ENCODE peak calls at places on chromosomes 16 and 17, in seven cellular contexts. L is ovary, K is progenitor cell of endocrine pancreas, Z is HCT116, F is mucosa of descending colon, X is hepatocyte, T is brain microvascular endothelial cell. G is an unnamed sample.

GRCh38 chr17:7437369-7437863 is 1.9 kb upstream of the FGF11 start:
- DNase-seq in L (no peak), K (no peak), Z (no peak), F (no peak), X (no peak), T (no peak), G (no peak)

GRCh38 chr16:81836279-81837054 is 57.4 kb downstream of the PLCG2 start:
- DNase-seq in L (no peak), K (no peak), Z (peak; percentile 59), F (no peak), X (no peak), T (no peak), G (no peak)

GRCh38 chr16:57067347-57067746 is 25.0 kb upstream of the CPNE2 start:
- DNase-seq in L (no peak), K (no peak), Z (no peak), F (no peak), X (no peak), T (no peak), G (no peak)

GRCh38 chr17:42153919-42154491 is 784 bp downstream of the RAB5C start:
- DNase-seq in L (no peak), K (no peak), Z (no peak), F (no peak), X (peak; percentile 57), T (peak; percentile 22), G (no peak)

GRCh38 chr17:30372755-30373154 is 6.0 kb upstream of the CPD start:
- DNase-seq in L (no peak), K (no peak), Z (peak; percentile 29), F (no peak), X (no peak), T (no peak), G (no peak)

GRCh38 chr17:82297804-82298537 is 19.4 kb downstream of the CD7 start:
- DNase-seq in L (peak; percentile 89), K (no peak), Z (no peak), F (peak; percentile 96), X (peak; percentile 78), T (peak; percentile 90), G (peak; percentile 75)

GRCh38 chr17:81036128-81036891 is 1.4 kb downstream of the BAIAP2 start:
- DNase-seq in L (no peak), K (no peak), Z (no peak), F (no peak), X (no peak), T (no peak), G (no peak)

GRCh38 chr17:34117811-34118210 is 137.3 kb upstream of the CCL2 start:
- DNase-seq in L (no peak), K (no peak), Z (no peak), F (no peak), X (no peak), T (no peak), G (no peak)

GRCh38 chr17:28406478-28406824 is 439 bp upstream of the SLC46A1 start:
- DNase-seq in L (no peak), K (no peak), Z (no peak), F (no peak), X (peak; percentile 62), T (no peak), G (no peak)

GRCh38 chr17:78130439-78131101 is at the start of gene TMC8:
- DNase-seq in L (no peak), K (no peak), Z (no peak), F (peak; percentile 81), X (no peak), T (no peak), G (no peak)

GRCh38 chr16:2692251-2692947 is 10.1 kb downstream of the KCTD5 start:
- DNase-seq in L (no peak), K (no peak), Z (no peak), F (peak; percentile 21), X (no peak), T (no peak), G (no peak)

GRCh38 chr16:981695-982151 is at the start of gene SOX8:
- DNase-seq in L (no peak), K (no peak), Z (no peak), F (no peak), X (peak; percentile 41), T (no peak), G (no peak)

GRCh38 chr16:57985204-57986121 is 14.5 kb upstream of the CNGB1 start:
- DNase-seq in L (peak; percentile 36), K (no peak), Z (no peak), F (peak; percentile 41), X (peak; percentile 47), T (no peak), G (no peak)

GRCh38 chr17:30376621-30377452 is 1.9 kb upstream of the CPD start:
- DNase-seq in L (peak; percentile 50), K (no peak), Z (no peak), F (no peak), X (peak; percentile 59), T (peak; percentile 57), G (peak; percentile 72)

GRCh38 chr17:4566785-4567184 is 6.4 kb upstream of the GGT6 start:
- DNase-seq in L (no peak), K (peak; percentile 67), Z (peak; percentile 66), F (no peak), X (peak; percentile 84), T (peak; percentile 32), G (no peak)
- TF ChIP-seq CTCF in L (peak; percentile 80), K (peak; percentile 75), Z (peak; percentile 82), F (peak; percentile 42), X (peak; percentile 84), T (peak; percentile 87), G (peak; percentile 83)

GRCh38 chr16:73028263-73028662 is 19.7 kb downstream of the ZFHX3 start:
- DNase-seq in L (no peak), K (no peak), Z (no peak), F (no peak), X (peak; percentile 4), T (no peak), G (no peak)

GRCh38 chr16:73032548-73033270 is 15.2 kb downstream of the ZFHX3 start:
- DNase-seq in L (no peak), K (no peak), Z (no peak), F (no peak), X (no peak), T (no peak), G (no peak)

GRCh38 chr16:73033271-73033998 is 14.5 kb downstream of the ZFHX3 start:
- DNase-seq in L (no peak), K (no peak), Z (no peak), F (no peak), X (no peak), T (no peak), G (no peak)

GRCh38 chr16:73028721-73029361 is 19.1 kb downstream of the ZFHX3 start:
- DNase-seq in L (no peak), K (no peak), Z (no peak), F (no peak), X (no peak), T (no peak), G (no peak)

DNA sequence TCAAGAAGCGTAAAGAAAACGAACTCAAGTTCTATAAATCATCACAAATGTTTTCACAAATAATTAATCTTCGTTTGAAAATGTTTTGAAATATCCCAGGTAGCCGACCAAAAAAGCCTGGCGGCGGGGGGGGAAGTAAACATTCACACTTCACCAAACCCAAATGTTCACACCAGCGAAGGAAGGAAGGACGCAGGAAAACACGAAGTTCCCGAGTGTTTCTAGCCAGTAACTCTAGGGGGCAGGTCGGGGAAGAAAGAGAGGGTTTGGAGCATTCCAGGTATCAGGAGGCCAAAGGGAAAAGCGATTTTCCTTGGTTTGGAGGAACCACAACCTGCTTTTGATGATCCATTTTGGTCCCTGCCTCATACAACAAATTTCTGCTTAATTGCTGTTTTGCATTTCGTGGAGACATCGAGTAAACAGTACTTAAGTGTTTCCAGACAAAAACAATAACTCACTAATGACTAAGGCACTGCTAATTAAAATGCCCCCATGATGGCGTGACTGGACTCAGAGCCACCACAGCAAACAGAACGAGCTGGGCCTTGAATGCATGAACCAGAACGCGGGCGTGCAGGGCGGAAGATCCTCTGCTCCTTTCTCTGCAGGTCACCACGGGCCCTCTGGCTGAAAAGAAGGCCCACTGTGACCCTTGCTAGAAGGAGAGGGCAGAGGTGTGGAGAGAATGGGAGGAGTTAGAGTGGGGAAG is 16.6 kb downstream of the ZFHX3 start:
- DNase-seq in L (no peak), K (no peak), Z (no peak), F (no peak), X (no peak), T (no peak), G (no peak)
- TF ChIP-seq CTCF in L (no peak), K (peak; percentile 35), Z (peak; percentile 47), F (no peak), X (no peak), T (peak; percentile 40), G (peak; percentile 37)

GRCh38 chr17:75941442-75941819 is 589 bp upstream of the FBF1 start:
- DNase-seq in L (peak; percentile 47), K (no peak), Z (no peak), F (peak; percentile 52), X (no peak), T (no peak), G (no peak)

GRCh38 chr17:75942473-75942872 is 1.6 kb upstream of the FBF1 start:
- DNase-seq in L (no peak), K (no peak), Z (no peak), F (no peak), X (no peak), T (no peak), G (no peak)

GRCh38 chr17:75937652-75938051 is 3.2 kb downstream of the FBF1 start:
- DNase-seq in L (no peak), K (no peak), Z (no peak), F (peak; percentile 10), X (no peak), T (no peak), G (no peak)

GRCh38 chr17:75945202-75945601 is 4.4 kb upstream of the FBF1 start:
- DNase-seq in L (no peak), K (no peak), Z (no peak), F (no peak), X (no peak), T (no peak), G (no peak)

DNA sequence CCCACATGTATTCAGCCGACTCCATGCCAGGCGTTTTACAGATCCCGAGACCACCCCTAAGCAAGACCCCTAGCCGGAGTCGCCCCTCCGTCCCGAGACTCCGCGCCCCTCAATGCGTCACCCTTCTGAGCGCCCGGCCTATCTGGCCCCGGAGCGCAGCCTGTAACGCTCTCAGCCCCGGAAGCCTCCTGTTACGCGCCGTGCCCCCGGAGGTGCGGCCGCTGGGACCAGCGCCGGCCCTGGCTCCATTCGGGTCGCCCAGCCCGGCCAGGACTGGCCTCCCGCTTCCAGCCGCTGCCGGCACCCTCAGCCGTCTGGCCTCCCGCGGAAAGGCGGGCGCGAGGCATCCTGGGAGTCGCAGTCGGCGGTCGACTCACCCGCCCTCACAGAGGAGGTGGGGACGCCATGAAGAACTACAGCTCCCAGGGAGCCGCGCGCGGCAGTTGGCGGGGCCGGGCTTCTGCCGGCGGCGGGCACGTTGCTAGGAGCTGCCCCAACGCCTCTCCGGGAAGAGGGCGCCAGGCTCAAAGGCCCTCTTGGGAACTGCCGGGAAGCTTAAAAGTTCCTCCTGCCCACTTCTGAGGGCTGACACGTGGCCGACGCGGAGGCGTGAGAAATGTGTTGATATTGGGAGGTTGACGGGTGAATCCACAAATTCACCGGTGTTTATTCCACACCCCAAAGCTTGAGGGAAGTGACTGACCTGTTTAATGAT is at the start of gene FBF1:
- DNase-seq in L (peak; percentile 94), K (peak; percentile 91), Z (peak; percentile 94), F (peak; percentile 96), X (peak; percentile 97), T (peak; percentile 89), G (peak; percentile 67)
- TF ChIP-seq CTCF in L (peak; percentile 17), K (peak; percentile 13), Z (no peak), F (peak; percentile 12), X (no peak), T (peak; percentile 5), G (no peak)

DNA sequence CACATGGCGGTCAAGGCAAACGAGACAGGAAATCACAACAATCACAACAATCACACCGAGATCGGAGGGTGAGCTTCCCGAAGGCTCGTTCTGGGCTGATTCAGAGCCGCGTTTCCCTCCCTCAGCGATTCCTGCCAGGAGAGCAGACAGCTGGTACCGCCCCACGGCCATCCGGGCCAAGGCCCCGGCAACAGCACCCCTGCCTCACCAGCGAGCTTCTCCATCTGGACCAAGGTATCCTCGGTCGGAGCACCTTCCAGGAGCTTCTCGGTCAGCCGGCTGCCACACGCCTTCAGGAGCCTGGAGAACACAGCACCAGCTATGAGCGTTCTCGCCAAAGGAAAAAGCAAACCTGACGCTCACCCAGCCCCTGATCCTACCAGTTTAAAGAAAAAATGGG is 15.2 kb upstream of the PLD6 start:
- DNase-seq in L (no peak), K (no peak), Z (no peak), F (peak; percentile 24), X (no peak), T (no peak), G (no peak)
- TF ChIP-seq CTCF in L (no peak), K (no peak), Z (no peak), F (no peak), X (no peak), T (no peak), G (no peak)

G was measured in AG09309.